ENCODE peak calls at places on chromosome 10, in five cellular contexts. One of them, this sample, is unnamed.

GRCh38 chr10:72283131-72283530 is 9.4 kb downstream of the DDIT4 start:
- DNase-seq in MM.1S: no peak
- DNase-seq in colonic mucosa: no peak
- DNase-seq in DND-41: no peak
- DNase-seq in fibroblast of pulmonary artery: no peak
- DNase-seq in this sample: no peak

GRCh38 chr10:5442056-5442989 is 30.0 kb downstream of the NET1 start:
- DNase-seq in colonic mucosa: peak; percentile 70
- DNase-seq in fibroblast of pulmonary artery: peak; percentile 75
- DNase-seq in DND-41: peak; percentile 25
- DNase-seq in MM.1S: peak; percentile 51
- DNase-seq in this sample: peak; percentile 46

GRCh38 chr10:68208424-68209042 is 23.4 kb downstream of the ATOH7 start:
- DNase-seq in colonic mucosa: peak; percentile 66
- DNase-seq in DND-41: peak; percentile 22
- DNase-seq in MM.1S: peak; percentile 28
- DNase-seq in fibroblast of pulmonary artery: peak; percentile 79
- DNase-seq in this sample: no peak

GRCh38 chr10:81995254-81995653 is 120.3 kb downstream of the NRG3 start:
- DNase-seq in DND-41: no peak
- DNase-seq in MM.1S: no peak
- DNase-seq in colonic mucosa: no peak
- DNase-seq in fibroblast of pulmonary artery: no peak
- DNase-seq in this sample: no peak

GRCh38 chr10:98260350-98260749 is 7.6 kb downstream of the LOXL4 start:
- DNase-seq in fibroblast of pulmonary artery: no peak
- DNase-seq in MM.1S: no peak
- DNase-seq in DND-41: no peak
- DNase-seq in colonic mucosa: no peak
- DNase-seq in this sample: no peak

GRCh38 chr10:124668517-124669051 is 75.6 kb downstream of the FAM53B start:
- DNase-seq in DND-41: no peak
- DNase-seq in colonic mucosa: no peak
- DNase-seq in fibroblast of pulmonary artery: no peak
- DNase-seq in MM.1S: no peak
- DNase-seq in this sample: no peak

GRCh38 chr10:33803248-33803647 is 468.8 kb upstream of the NRP1 start:
- DNase-seq in MM.1S: no peak
- DNase-seq in fibroblast of pulmonary artery: peak; percentile 70
- DNase-seq in DND-41: no peak
- DNase-seq in colonic mucosa: no peak
- DNase-seq in this sample: no peak

GRCh38 chr10:89944138-89944537 is 242.7 kb downstream of the KIF20B start:
- DNase-seq in MM.1S: no peak
- DNase-seq in DND-41: no peak
- DNase-seq in fibroblast of pulmonary artery: no peak
- DNase-seq in colonic mucosa: no peak
- DNase-seq in this sample: no peak

GRCh38 chr10:35324196-35324595 is 12.1 kb upstream of the CCNY start:
- DNase-seq in DND-41: no peak
- DNase-seq in MM.1S: no peak
- DNase-seq in fibroblast of pulmonary artery: no peak
- DNase-seq in colonic mucosa: no peak
- DNase-seq in this sample: no peak

GRCh38 chr10:75773139-75773801 is 341.8 kb downstream of the LRMDA start:
- DNase-seq in MM.1S: no peak
- DNase-seq in DND-41: no peak
- DNase-seq in fibroblast of pulmonary artery: peak; percentile 68
- DNase-seq in colonic mucosa: no peak
- DNase-seq in this sample: no peak

DNA sequence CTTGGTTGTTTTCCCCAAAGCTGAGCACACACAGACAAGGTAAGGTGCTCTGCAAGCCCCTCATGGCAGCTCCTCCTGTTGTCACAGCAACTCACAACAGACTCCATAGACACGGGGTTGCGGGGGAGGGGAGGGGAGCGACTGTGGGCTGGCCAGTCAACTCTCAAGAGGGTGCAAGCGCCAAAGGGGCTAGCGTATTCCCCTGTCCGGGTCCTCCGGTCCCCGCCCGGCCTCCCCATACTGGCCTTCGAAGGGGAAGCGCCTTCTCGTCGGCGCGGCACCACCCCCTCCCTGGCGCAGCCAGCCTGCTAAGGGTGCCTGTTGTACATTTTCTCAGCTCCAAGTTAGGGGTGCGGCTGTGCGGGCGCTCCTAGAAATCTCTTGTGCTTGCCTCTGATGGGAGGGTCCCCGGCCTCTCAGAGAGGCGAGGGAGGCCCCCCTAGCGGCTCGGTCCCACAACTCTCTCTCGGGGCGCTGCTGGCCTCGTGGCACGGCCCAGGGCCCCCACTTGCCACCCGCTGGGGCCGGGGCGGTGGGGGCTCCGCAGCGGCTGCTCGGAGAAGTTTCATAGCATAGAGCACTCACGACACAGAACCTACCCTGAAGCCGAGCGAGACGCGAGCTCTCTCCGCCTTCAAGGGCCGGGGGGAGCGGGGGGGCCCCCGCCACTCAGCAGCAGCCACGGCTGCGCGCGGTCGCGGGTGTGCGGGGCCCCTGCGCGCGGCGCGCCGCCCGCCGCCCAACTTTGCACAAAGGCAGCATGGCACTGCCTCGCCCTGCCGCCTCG is 420 bp downstream of the RHOBTB1 start:
- DNase-seq in fibroblast of pulmonary artery: peak; percentile 70
- DNase-seq in DND-41: peak; percentile 54
- DNase-seq in MM.1S: peak; percentile 24
- DNase-seq in colonic mucosa: peak; percentile 67
- DNase-seq in this sample: no peak
- H3K4me3 ChIP-seq in fibroblast of pulmonary artery: peak overlapping the region; percentile 72
- H3K4me3 ChIP-seq in DND-41: peak overlapping the region; percentile 45
- H3K4me3 ChIP-seq in MM.1S: peak overlapping the region; percentile 76
- H3K4me3 ChIP-seq in colonic mucosa: peak overlapping the region; percentile 69
- H3K4me3 ChIP-seq in this sample: peak overlapping the region; percentile 45

GRCh38 chr10:102066421-102067068 is 1.4 kb downstream of the HPS6 start:
- DNase-seq in MM.1S: no peak
- DNase-seq in colonic mucosa: no peak
- DNase-seq in fibroblast of pulmonary artery: no peak
- DNase-seq in DND-41: no peak
- DNase-seq in this sample: no peak
- H3K4me3 ChIP-seq in MM.1S: peak overlapping the region; percentile 82
- H3K4me3 ChIP-seq in colonic mucosa: peak overlapping the region; percentile 99
- H3K4me3 ChIP-seq in fibroblast of pulmonary artery: peak overlapping the region; percentile 73
- H3K4me3 ChIP-seq in DND-41: peak overlapping the region; percentile 90
- H3K4me3 ChIP-seq in this sample: peak overlapping the region; percentile 67

DNA sequence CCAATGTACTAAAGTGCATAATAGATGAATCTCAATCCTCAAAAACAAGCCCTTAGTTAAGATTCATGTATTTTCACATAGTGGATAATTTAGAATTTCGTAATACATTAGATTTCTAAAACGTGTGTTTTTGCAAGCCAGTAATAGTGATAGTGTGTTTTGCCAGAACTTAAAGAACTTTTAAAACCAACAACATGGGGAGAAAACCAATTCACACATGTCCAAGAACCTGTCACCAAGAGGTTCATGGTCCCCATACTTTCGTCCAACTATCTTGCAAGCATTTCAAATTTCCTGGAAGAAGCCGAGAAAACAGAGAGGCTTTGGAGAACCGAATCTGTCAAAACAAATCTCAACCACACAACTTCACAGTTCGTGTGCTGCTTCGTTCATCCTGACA is 32.0 kb downstream of the GFRA1 start:
- DNase-seq in colonic mucosa: no peak
- DNase-seq in DND-41: no peak
- DNase-seq in MM.1S: no peak
- DNase-seq in fibroblast of pulmonary artery: no peak
- DNase-seq in this sample: no peak
- H3K4me3 ChIP-seq in colonic mucosa: no peak overlapping the region
- H3K4me3 ChIP-seq in DND-41: no peak overlapping the region
- H3K4me3 ChIP-seq in MM.1S: no peak overlapping the region
- H3K4me3 ChIP-seq in fibroblast of pulmonary artery: no peak overlapping the region
- H3K4me3 ChIP-seq in this sample: no peak overlapping the region

GRCh38 chr10:66833023-66833422 is 92.8 kb upstream of the LRRTM3 start:
- DNase-seq in DND-41: no peak
- DNase-seq in colonic mucosa: no peak
- DNase-seq in fibroblast of pulmonary artery: no peak
- DNase-seq in MM.1S: no peak
- DNase-seq in this sample: no peak
- H3K4me3 ChIP-seq in DND-41: no peak overlapping the region
- H3K4me3 ChIP-seq in colonic mucosa: no peak overlapping the region
- H3K4me3 ChIP-seq in fibroblast of pulmonary artery: no peak overlapping the region
- H3K4me3 ChIP-seq in MM.1S: no peak overlapping the region
- H3K4me3 ChIP-seq in this sample: no peak overlapping the region

GRCh38 chr10:112759519-112759918 is 190.5 kb upstream of the TCF7L2 start:
- DNase-seq in DND-41: no peak
- DNase-seq in MM.1S: no peak
- DNase-seq in colonic mucosa: no peak
- DNase-seq in fibroblast of pulmonary artery: no peak
- DNase-seq in this sample: no peak

GRCh38 chr10:112755446-112756117 is 194.5 kb upstream of the TCF7L2 start:
- DNase-seq in MM.1S: no peak
- DNase-seq in DND-41: no peak
- DNase-seq in colonic mucosa: no peak
- DNase-seq in fibroblast of pulmonary artery: no peak
- DNase-seq in this sample: no peak

GRCh38 chr10:112754001-112754411 is 196.0 kb upstream of the TCF7L2 start:
- DNase-seq in fibroblast of pulmonary artery: peak; percentile 69
- DNase-seq in MM.1S: no peak
- DNase-seq in DND-41: no peak
- DNase-seq in colonic mucosa: no peak
- DNase-seq in this sample: no peak

GRCh38 chr10:112758961-112759360 is 191.1 kb upstream of the TCF7L2 start:
- DNase-seq in fibroblast of pulmonary artery: no peak
- DNase-seq in MM.1S: no peak
- DNase-seq in colonic mucosa: no peak
- DNase-seq in DND-41: no peak
- DNase-seq in this sample: no peak

DNA sequence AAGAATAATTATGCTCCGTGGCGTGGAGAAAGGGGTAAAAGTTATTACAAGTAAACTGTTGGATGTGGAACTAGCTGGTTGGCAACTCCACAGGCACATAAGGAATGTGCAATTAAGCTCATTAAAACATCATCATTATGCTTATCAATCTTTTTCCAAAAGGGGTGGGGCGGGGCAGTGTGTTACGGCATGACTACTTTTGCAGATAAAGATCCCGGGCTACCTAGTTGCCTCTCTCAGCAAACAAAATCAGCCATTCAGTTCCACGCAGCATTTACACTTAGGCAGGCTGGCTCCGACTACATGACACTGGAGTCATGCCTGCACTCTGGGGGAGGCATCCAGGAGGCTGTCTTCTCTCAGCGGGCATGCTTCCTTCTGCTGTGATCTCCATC is 193.9 kb upstream of the TCF7L2 start:
- DNase-seq in MM.1S: no peak
- DNase-seq in fibroblast of pulmonary artery: no peak
- DNase-seq in DND-41: no peak
- DNase-seq in colonic mucosa: no peak
- DNase-seq in this sample: no peak
- H3K4me3 ChIP-seq in MM.1S: no peak overlapping the region
- H3K4me3 ChIP-seq in fibroblast of pulmonary artery: no peak overlapping the region
- H3K4me3 ChIP-seq in DND-41: no peak overlapping the region
- H3K4me3 ChIP-seq in colonic mucosa: no peak overlapping the region
- H3K4me3 ChIP-seq in this sample: no peak overlapping the region

GRCh38 chr10:18554479-18554878 is 96.9 kb downstream of the NSUN6 start:
- DNase-seq in fibroblast of pulmonary artery: peak; percentile 17
- DNase-seq in colonic mucosa: no peak
- DNase-seq in MM.1S: no peak
- DNase-seq in DND-41: no peak
- DNase-seq in this sample: no peak
- H3K4me3 ChIP-seq in fibroblast of pulmonary artery: no peak overlapping the region
- H3K4me3 ChIP-seq in colonic mucosa: no peak overlapping the region
- H3K4me3 ChIP-seq in MM.1S: no peak overlapping the region
- H3K4me3 ChIP-seq in DND-41: no peak overlapping the region
- H3K4me3 ChIP-seq in this sample: no peak overlapping the region

DNA sequence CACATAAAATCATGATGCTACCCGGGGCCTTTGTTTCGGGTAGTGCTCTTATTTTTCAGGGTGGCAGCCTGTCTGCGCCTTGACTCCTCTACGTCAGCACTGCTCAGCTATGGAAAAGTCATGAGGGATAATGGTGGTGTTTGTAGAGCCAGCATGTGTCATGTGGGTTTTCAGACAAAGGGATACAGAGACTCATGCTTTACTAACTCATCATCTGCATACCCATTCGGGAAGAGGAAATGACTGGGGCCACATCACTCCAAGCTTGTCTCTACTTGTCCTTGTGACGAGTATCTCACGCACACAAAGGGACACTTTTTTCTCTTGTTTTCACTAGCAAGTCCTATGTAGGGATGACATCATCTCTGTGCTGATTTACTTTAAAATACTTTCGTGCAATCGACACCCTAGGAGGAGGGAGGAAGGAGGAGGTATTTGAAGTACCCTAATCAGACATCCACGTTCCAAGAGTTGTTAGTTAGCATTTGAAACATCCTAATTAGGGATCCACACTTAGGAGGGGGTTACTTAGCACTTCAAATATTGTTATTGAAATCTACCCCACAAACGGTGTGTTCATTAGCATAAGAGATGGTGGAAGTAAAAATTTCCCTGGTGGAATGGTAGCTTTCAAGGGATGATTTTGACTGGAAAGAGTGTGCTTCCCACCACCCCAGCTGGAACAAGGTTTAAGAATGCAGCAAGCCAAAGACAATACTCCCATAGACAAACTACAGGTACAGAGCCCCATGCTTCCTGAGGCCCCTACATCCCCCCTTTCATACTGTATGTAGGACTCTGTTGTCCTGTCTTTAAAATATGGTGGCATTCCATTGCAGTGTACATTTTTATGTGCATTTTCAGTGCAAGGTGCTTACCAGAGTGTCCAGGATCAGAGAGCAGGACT is 52.0 kb downstream of the THNSL1 start:
- DNase-seq in colonic mucosa: no peak
- DNase-seq in DND-41: peak; percentile 7
- DNase-seq in MM.1S: no peak
- DNase-seq in fibroblast of pulmonary artery: peak; percentile 56
- DNase-seq in this sample: no peak
- H3K4me3 ChIP-seq in colonic mucosa: no peak overlapping the region
- H3K4me3 ChIP-seq in DND-41: no peak overlapping the region
- H3K4me3 ChIP-seq in MM.1S: no peak overlapping the region
- H3K4me3 ChIP-seq in fibroblast of pulmonary artery: no peak overlapping the region
- H3K4me3 ChIP-seq in this sample: no peak overlapping the region